ENCODE peak calls at places on chromosomes 6 and 20, in five cellular contexts. A is HFF-Myc; N is psoas muscle; X is CD8-positive, alpha-beta T cell; W is NB4. T is an unnamed sample.

GRCh38 chr6:113651920-113652319 is 205.2 kb upstream of the MARCKS start:
- DNase-seq in A (no peak), N (no peak), X (no peak), W (no peak), T (no peak)

GRCh38 chr20:11807070-11807741 is 110.5 kb upstream of the BTBD3 start:
- DNase-seq in A (peak; percentile 49), N (no peak), X (no peak), W (no peak), T (no peak)

GRCh38 chr6:12101048-12101447 is 88.9 kb downstream of the HIVEP1 start:
- DNase-seq in A (no peak), N (no peak), X (no peak), W (no peak), T (no peak)

GRCh38 chr6:98579089-98579488 is 255.3 kb upstream of the POU3F2 start:
- DNase-seq in A (no peak), N (no peak), X (no peak), W (no peak), T (no peak)

GRCh38 chr6:37783831-37784584 is 35.5 kb upstream of the ZFAND3 start:
- DNase-seq in A (no peak), N (peak; percentile 37), X (no peak), W (peak; percentile 24), T (peak; percentile 56)

GRCh38 chr20:35306931-35307517 is 14.8 kb upstream of the FAM83C start:
- DNase-seq in A (no peak), N (peak; percentile 60), X (peak; percentile 27), W (peak; percentile 75), T (no peak)

GRCh38 chr6:1024587-1024986 is 287.3 kb upstream of the FOXQ1 start:
- DNase-seq in A (peak; percentile 95), N (no peak), X (no peak), W (peak; percentile 86), T (no peak)

GRCh38 chr6:10516953-10517352 is 4.2 kb upstream of the GCNT2 start:
- DNase-seq in A (no peak), N (no peak), X (no peak), W (no peak), T (no peak)

GRCh38 chr6:149454405-149454848 is 30.4 kb downstream of the ZC3H12D start:
- DNase-seq in A (peak; percentile 70), N (peak; percentile 96), X (no peak), W (no peak), T (peak; percentile 96)

GRCh38 chr6:144434308-144434990 is 149.3 kb downstream of the UTRN start:
- DNase-seq in A (no peak), N (no peak), X (no peak), W (peak; percentile 11), T (no peak)

GRCh38 chr20:37856932-37857660 is 45.8 kb upstream of the VSTM2L start:
- DNase-seq in A (no peak), N (no peak), X (no peak), W (no peak), T (no peak)

GRCh38 chr6:139376604-139377218 is 2.3 kb upstream of the CITED2 start:
- DNase-seq in A (no peak), N (peak; percentile 39), X (no peak), W (peak; percentile 56), T (no peak)
- TF ChIP-seq CTCF in A (no peak), N (no peak), X (no peak), W (no peak), T (no peak)

DNA sequence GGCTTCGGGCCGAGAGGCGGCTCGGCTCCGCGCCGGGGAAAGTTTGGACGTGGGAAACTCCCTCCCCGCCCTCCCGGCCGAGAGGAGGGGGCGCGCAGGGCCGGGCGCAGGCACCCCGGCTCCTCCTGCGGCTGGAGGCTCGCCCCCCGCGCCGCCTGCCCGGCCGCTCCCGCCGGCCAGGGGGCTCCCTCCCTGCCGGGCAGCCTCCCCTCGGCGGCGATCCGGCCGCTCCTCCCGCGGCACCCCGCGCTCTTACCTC is 370 bp downstream of the CDH22 start:
- DNase-seq in A (no peak), N (no peak), X (no peak), W (no peak), T (no peak)
- H3K4me3 ChIP-seq in A (no peak overlapping the region), N (peak overlapping the region; percentile 63), X (no peak overlapping the region), W (no peak overlapping the region), T (peak overlapping the region; percentile 51)

GRCh38 chr20:57499676-57500075 is 25.3 kb downstream of the CTCFL start:
- DNase-seq in A (no peak), N (no peak), X (no peak), W (no peak), T (no peak)

GRCh38 chr20:57500235-57500634 is 24.7 kb downstream of the CTCFL start:
- DNase-seq in A (no peak), N (no peak), X (no peak), W (no peak), T (no peak)

GRCh38 chr20:57500941-57501340 is 24.0 kb downstream of the CTCFL start:
- DNase-seq in A (no peak), N (no peak), X (no peak), W (no peak), T (no peak)

GRCh38 chr20:57496592-57496991 is 28.3 kb downstream of the CTCFL start:
- DNase-seq in A (no peak), N (no peak), X (no peak), W (no peak), T (no peak)

GRCh38 chr20:57498425-57499400 is 26.2 kb downstream of the CTCFL start:
- DNase-seq in A (no peak), N (no peak), X (peak; percentile 42), W (peak; percentile 92), T (no peak)
- TF ChIP-seq CTCF in A (peak; percentile 34), N (no peak), X (peak; percentile 48), W (peak; percentile 82), T (peak; percentile 25)

DNA sequence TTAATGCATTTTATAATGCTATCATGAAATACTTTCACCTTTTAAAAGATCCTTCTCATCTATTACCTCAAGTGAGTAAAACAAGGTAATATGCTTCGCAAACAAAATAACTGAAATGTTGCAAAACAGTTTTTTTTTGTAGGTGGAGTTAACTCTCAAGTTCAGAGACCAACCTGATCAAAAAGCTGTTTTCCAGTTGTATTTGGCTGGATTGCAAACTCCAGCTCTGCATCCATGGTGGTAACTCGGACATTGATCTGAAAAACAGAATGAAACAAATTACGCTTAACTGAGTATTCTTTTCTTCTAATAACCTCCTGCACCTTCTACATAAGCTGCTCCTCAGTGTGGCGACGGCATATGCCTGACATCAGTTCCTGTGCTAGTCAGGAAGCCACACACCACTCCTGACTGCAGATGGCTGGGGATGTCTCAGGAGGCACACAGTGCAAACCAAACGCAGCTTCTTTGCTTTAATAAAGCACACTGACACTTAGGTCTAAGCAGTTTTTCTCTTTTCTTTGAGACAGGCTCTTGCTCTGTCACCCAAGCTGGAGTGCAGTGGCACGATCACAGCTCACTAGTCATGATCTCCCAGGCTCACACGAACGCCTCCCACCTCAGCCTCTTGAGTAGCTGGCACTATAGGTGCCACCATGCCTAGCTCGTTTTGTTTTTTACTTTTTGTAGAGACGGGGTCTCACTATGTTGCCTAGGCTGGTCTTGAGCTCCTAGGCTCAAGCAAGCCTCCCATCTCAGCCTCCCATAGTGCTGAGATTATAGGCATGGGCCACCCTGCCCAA is 29.9 kb downstream of the EZR start:
- DNase-seq in A (no peak), N (no peak), X (peak; percentile 83), W (no peak), T (no peak)
- H3K4me3 ChIP-seq in A (no peak overlapping the region), N (no peak overlapping the region), X (peak overlapping the region; percentile 33), W (no peak overlapping the region), T (no peak overlapping the region)

T was measured in lower lobe of right lung.